ENCODE peak calls at places on chromosomes 12 and 14, in nine cellular contexts. One of them, this sample, is unnamed.

GRCh38 chr14:61372842-61373555 is 51.6 kb downstream of the PRKCH start:
- DNase-seq in GM12892: no peak
- DNase-seq in HCT116: no peak
- DNase-seq in stomach: no peak
- DNase-seq in H1: no peak
- DNase-seq in A549: no peak
- DNase-seq in uterus: no peak
- DNase-seq in lower leg skin: no peak
- DNase-seq in heart left ventricle: no peak
- DNase-seq in this sample: no peak

GRCh38 chr12:51070004-51070403 is 13.4 kb downstream of the CSRNP2 start:
- DNase-seq in GM12892: no peak
- DNase-seq in HCT116: no peak
- DNase-seq in stomach: no peak
- DNase-seq in H1: no peak
- DNase-seq in A549: no peak
- DNase-seq in uterus: no peak
- DNase-seq in lower leg skin: no peak
- DNase-seq in heart left ventricle: no peak
- DNase-seq in this sample: no peak

GRCh38 chr12:9718968-9719367 is 13.9 kb downstream of the CLECL1 start:
- DNase-seq in GM12892: no peak
- DNase-seq in HCT116: no peak
- DNase-seq in stomach: no peak
- DNase-seq in H1: no peak
- DNase-seq in A549: no peak
- DNase-seq in uterus: no peak
- DNase-seq in lower leg skin: no peak
- DNase-seq in heart left ventricle: no peak
- DNase-seq in this sample: no peak

GRCh38 chr14:71583246-71583645 is 349.0 kb upstream of the RGS6 start:
- DNase-seq in GM12892: no peak
- DNase-seq in HCT116: no peak
- DNase-seq in stomach: no peak
- DNase-seq in H1: no peak
- DNase-seq in A549: no peak
- DNase-seq in uterus: no peak
- DNase-seq in lower leg skin: no peak
- DNase-seq in heart left ventricle: no peak
- DNase-seq in this sample: no peak

GRCh38 chr14:92497391-92497790 is 16.2 kb upstream of the RIN3 start:
- DNase-seq in GM12892: no peak
- DNase-seq in HCT116: no peak
- DNase-seq in stomach: no peak
- DNase-seq in H1: no peak
- DNase-seq in A549: no peak
- DNase-seq in uterus: no peak
- DNase-seq in lower leg skin: no peak
- DNase-seq in heart left ventricle: no peak
- DNase-seq in this sample: no peak

GRCh38 chr12:127127887-127128286 is 1139.1 kb upstream of the TMEM132C start:
- DNase-seq in GM12892: no peak
- DNase-seq in HCT116: no peak
- DNase-seq in stomach: no peak
- DNase-seq in H1: no peak
- DNase-seq in A549: no peak
- DNase-seq in uterus: no peak
- DNase-seq in lower leg skin: no peak
- DNase-seq in heart left ventricle: no peak
- DNase-seq in this sample: no peak

GRCh38 chr14:57060276-57060956 is 208.3 kb downstream of the EXOC5 start:
- DNase-seq in GM12892: no peak
- DNase-seq in HCT116: no peak
- DNase-seq in stomach: no peak
- DNase-seq in H1: no peak
- DNase-seq in A549: no peak
- DNase-seq in uterus: no peak
- DNase-seq in lower leg skin: no peak
- DNase-seq in heart left ventricle: no peak
- DNase-seq in this sample: peak; percentile 3

GRCh38 chr12:56631790-56632700 is 1.9 kb upstream of the BAZ2A start:
- DNase-seq in GM12892: peak; percentile 53
- DNase-seq in HCT116: no peak
- DNase-seq in stomach: peak; percentile 82
- DNase-seq in H1: no peak
- DNase-seq in A549: peak; percentile 34
- DNase-seq in uterus: peak; percentile 78
- DNase-seq in lower leg skin: peak; percentile 68
- DNase-seq in heart left ventricle: peak; percentile 78
- DNase-seq in this sample: peak; percentile 77

GRCh38 chr12:65568517-65568916 is 255.8 kb upstream of the HMGA2 start:
- DNase-seq in GM12892: no peak
- DNase-seq in HCT116: no peak
- DNase-seq in stomach: peak; percentile 47
- DNase-seq in H1: no peak
- DNase-seq in A549: peak; percentile 42
- DNase-seq in uterus: no peak
- DNase-seq in lower leg skin: no peak
- DNase-seq in heart left ventricle: no peak
- DNase-seq in this sample: no peak

DNA sequence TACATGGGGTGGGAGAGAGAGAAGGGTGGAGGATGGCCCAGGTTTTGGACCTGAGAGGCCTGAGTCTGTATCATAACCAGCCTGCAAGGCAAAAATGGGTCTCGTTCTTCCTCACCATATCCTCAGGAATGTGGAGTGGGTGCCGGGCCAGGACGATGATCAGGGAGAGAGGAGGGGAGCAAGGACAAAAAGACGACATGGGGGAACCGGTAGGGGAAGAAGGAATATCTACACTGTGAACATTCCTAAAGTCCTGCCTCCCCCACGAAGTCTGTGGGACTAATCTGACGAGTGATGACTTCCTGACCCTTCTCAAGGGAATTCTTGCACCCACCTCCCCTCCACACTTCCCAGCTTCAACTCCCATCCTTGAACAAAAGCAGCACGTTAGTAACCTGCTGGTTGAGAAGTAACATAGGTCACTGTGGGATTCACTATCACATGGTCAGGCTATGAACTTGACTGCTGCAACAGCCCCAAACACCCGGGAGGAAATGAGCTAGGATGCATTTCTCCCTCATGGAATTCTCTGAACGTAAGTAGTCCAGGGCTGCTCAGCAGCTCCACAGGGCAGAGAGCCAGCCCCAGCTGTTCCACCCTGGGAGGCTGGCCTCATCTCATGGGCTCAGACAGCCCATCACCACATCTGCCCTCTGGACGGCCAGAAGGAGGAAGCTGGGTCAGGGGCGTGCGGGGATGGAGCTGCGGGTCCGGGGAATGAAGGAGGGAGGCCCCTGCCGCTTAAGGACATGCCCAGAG is 36.8 kb upstream of the VWF start:
- DNase-seq in GM12892: no peak
- DNase-seq in HCT116: no peak
- DNase-seq in stomach: no peak
- DNase-seq in H1: no peak
- DNase-seq in A549: no peak
- DNase-seq in uterus: no peak
- DNase-seq in lower leg skin: no peak
- DNase-seq in heart left ventricle: peak; percentile 70
- DNase-seq in this sample: no peak
- TF ChIP-seq POLR2A in GM12892: no peak
- TF ChIP-seq POLR2A in HCT116: no peak
- TF ChIP-seq POLR2A in stomach: no peak
- TF ChIP-seq POLR2A in H1: no peak
- TF ChIP-seq POLR2A in A549: no peak
- TF ChIP-seq POLR2A in uterus: no peak
- TF ChIP-seq POLR2A in lower leg skin: no peak
- TF ChIP-seq POLR2A in heart left ventricle: no peak
- TF ChIP-seq POLR2A in this sample: no peak

GRCh38 chr12:109089683-109090082 is 3.6 kb downstream of the ALKBH2 start:
- DNase-seq in GM12892: no peak
- DNase-seq in HCT116: no peak
- DNase-seq in stomach: no peak
- DNase-seq in H1: no peak
- DNase-seq in A549: no peak
- DNase-seq in uterus: no peak
- DNase-seq in lower leg skin: no peak
- DNase-seq in heart left ventricle: no peak
- DNase-seq in this sample: no peak

GRCh38 chr12:109097140-109097434 is 310 bp upstream of the UNG start:
- DNase-seq in GM12892: no peak
- DNase-seq in HCT116: no peak
- DNase-seq in stomach: no peak
- DNase-seq in H1: no peak
- DNase-seq in A549: no peak
- DNase-seq in uterus: no peak
- DNase-seq in lower leg skin: no peak
- DNase-seq in heart left ventricle: no peak
- DNase-seq in this sample: no peak

GRCh38 chr12:109097435-109098141 is at the start of gene UNG:
- DNase-seq in GM12892: peak; percentile 97
- DNase-seq in HCT116: peak; percentile 87
- DNase-seq in stomach: peak; percentile 98
- DNase-seq in H1: peak; percentile 82
- DNase-seq in A549: peak; percentile 97
- DNase-seq in uterus: peak; percentile 97
- DNase-seq in lower leg skin: peak; percentile 97
- DNase-seq in heart left ventricle: peak; percentile 98
- DNase-seq in this sample: peak; percentile 97

GRCh38 chr12:109092484-109093021 is 719 bp downstream of the ALKBH2 start:
- DNase-seq in GM12892: no peak
- DNase-seq in HCT116: no peak
- DNase-seq in stomach: no peak
- DNase-seq in H1: no peak
- DNase-seq in A549: no peak
- DNase-seq in uterus: no peak
- DNase-seq in lower leg skin: no peak
- DNase-seq in heart left ventricle: no peak
- DNase-seq in this sample: peak; percentile 24

DNA sequence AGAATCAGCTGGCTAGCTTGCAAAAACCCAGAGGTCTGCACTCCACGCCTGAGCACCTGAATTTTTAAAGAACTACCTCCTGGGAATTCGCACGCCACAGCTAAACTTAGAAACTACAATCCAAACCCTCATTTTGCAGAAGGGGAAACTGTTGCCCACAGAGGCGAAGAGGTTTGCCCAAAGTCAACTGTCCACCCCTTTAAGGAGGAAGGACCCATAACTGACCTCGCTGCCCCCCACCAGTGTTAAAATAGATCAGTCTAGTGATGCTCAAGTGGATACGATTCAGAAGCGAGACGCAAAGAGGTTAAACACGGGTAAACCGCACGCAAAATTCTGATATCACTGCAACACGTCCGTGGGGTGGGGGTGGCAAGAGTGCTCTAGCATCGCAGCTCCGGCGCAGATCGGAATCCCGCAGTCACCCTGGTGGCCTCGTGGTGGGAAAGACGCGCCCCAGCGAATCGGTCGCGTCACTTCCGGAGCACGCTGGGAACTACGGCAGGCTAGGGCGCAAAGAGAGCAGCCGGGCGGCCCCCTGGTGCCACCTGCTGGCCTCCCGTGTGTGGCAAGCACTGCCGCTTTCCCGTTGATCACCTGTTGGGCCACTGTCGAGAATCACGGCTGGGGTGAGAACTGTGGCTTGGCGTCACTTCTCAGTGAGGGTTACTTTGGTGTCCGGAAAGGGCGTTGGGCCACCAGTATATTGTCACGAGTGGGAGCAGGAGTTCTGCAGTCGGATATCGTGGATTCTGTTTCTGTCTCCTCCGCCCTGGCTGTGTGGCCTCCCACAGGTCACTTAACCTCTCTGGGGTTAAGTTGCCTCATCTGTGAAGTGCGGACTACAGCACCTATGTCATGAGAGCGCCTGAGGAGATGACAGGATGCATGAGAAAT is at the start of gene ALKBH2:
- DNase-seq in GM12892: peak; percentile 82
- DNase-seq in HCT116: peak; percentile 88
- DNase-seq in stomach: peak; percentile 95
- DNase-seq in H1: peak; percentile 70
- DNase-seq in A549: peak; percentile 95
- DNase-seq in uterus: peak; percentile 92
- DNase-seq in lower leg skin: peak; percentile 90
- DNase-seq in heart left ventricle: peak; percentile 95
- DNase-seq in this sample: peak; percentile 95
- TF ChIP-seq POLR2A in GM12892: peak; percentile 96
- TF ChIP-seq POLR2A in HCT116: peak; percentile 97
- TF ChIP-seq POLR2A in stomach: no peak
- TF ChIP-seq POLR2A in H1: peak; percentile 61
- TF ChIP-seq POLR2A in A549: peak; percentile 94
- TF ChIP-seq POLR2A in uterus: peak; percentile 17
- TF ChIP-seq POLR2A in lower leg skin: no peak
- TF ChIP-seq POLR2A in heart left ventricle: no peak
- TF ChIP-seq POLR2A in this sample: peak; percentile 56

DNA sequence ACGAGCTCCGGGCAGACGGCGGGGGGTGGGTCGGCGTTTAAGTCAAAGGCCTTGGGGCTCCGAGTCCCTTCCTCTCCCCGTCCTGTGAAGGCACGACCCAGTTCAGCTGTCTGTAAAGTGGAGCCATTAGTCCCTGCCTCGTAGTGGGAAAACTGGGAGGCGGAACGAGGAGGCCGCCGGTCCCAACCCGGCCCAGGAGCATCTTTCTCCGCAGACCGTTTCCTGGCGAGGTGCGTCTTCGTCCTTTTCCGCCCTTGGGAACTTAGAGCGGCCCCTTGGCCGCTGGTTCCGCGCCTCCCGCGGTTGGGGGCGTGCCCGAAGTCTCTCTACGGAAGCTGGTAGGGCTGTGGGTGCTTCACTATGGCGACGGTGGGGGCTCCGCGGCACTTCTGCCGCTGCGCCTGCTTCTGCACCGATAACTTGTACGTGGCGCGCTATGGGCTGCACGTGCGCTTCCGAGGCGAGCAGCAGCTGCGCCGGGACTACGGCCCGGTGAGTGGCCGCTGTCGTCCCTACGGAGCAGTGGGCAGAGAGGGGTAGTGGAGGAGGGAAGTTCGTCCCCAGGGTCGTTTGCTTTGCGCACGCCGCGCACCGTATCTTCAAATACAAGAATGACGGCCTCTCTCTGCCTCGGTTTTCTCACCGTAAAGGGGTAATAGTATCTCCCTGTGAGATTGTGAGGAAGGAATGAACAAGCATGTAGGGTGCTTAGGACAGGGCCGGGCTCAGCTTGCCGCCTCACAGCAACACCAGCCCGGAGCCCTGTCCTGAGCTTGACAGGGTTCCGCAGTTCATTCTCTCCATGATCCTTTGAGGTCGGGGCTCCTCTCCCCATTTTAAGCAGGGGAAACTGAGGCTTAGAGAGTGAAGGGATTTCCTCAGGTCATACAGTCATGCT is at the start of gene OGFOD2:
- DNase-seq in GM12892: peak; percentile 92
- DNase-seq in HCT116: peak; percentile 81
- DNase-seq in stomach: peak; percentile 94
- DNase-seq in H1: peak; percentile 51
- DNase-seq in A549: peak; percentile 91
- DNase-seq in uterus: peak; percentile 90
- DNase-seq in lower leg skin: peak; percentile 90
- DNase-seq in heart left ventricle: peak; percentile 95
- DNase-seq in this sample: peak; percentile 97
- TF ChIP-seq POLR2A in GM12892: peak; percentile 57
- TF ChIP-seq POLR2A in HCT116: peak; percentile 33
- TF ChIP-seq POLR2A in stomach: no peak
- TF ChIP-seq POLR2A in H1: no peak
- TF ChIP-seq POLR2A in A549: peak; percentile 68
- TF ChIP-seq POLR2A in uterus: no peak
- TF ChIP-seq POLR2A in lower leg skin: no peak
- TF ChIP-seq POLR2A in heart left ventricle: no peak
- TF ChIP-seq POLR2A in this sample: peak; percentile 65

GRCh38 chr12:2294651-2295475 is 242.1 kb downstream of the CACNA1C start:
- DNase-seq in GM12892: no peak
- DNase-seq in HCT116: no peak
- DNase-seq in stomach: no peak
- DNase-seq in H1: no peak
- DNase-seq in A549: no peak
- DNase-seq in uterus: peak; percentile 68
- DNase-seq in lower leg skin: peak; percentile 64
- DNase-seq in heart left ventricle: no peak
- DNase-seq in this sample: peak; percentile 19
- TF ChIP-seq POLR2A in GM12892: no peak
- TF ChIP-seq POLR2A in HCT116: no peak
- TF ChIP-seq POLR2A in stomach: no peak
- TF ChIP-seq POLR2A in H1: no peak
- TF ChIP-seq POLR2A in A549: no peak
- TF ChIP-seq POLR2A in uterus: no peak
- TF ChIP-seq POLR2A in lower leg skin: no peak
- TF ChIP-seq POLR2A in heart left ventricle: no peak
- TF ChIP-seq POLR2A in this sample: no peak

This sample was measured in erythroblast.